ENCODE peak calls at places on chromosome 6, in nine cellular contexts. B, A, Q, S, Z, Y, T, M and I are unnamed samples.

GRCh38 chr6:34190504-34191122 is 44.7 kb upstream of the GRM4 start:
- DNase-seq in B (no peak), A (no peak), Q (no peak), S (no peak), Z (no peak), Y (no peak), T (no peak), M (no peak), I (no peak)

GRCh38 chr6:34912715-34913464 is 23.8 kb downstream of the ANKS1A start:
- DNase-seq in B (no peak), A (peak), Q (peak), S (peak), Z (no peak), Y (no peak), T (no peak), M (peak), I (peak)

GRCh38 chr6:129233458-129234134 is 350.7 kb downstream of the LAMA2 start:
- DNase-seq in B (no peak), A (no peak), Q (no peak), S (no peak), Z (no peak), Y (no peak), T (no peak), M (no peak), I (no peak)

GRCh38 chr6:47854996-47855395 is 73.2 kb downstream of the OPN5 start:
- DNase-seq in B (no peak), A (no peak), Q (no peak), S (no peak), Z (no peak), Y (no peak), T (no peak), M (no peak), I (no peak)

GRCh38 chr6:151690768-151691562 is 116.5 kb upstream of the ESR1 start:
- DNase-seq in B (no peak), A (peak), Q (no peak), S (peak), Z (no peak), Y (peak), T (no peak), M (peak), I (peak)

GRCh38 chr6:127058027-127058426 is 60.4 kb upstream of the RSPO3 start:
- DNase-seq in B (no peak), A (peak), Q (no peak), S (peak), Z (no peak), Y (no peak), T (no peak), M (peak), I (no peak)

GRCh38 chr6:53309059-53309896 is 39.5 kb downstream of the ELOVL5 start:
- DNase-seq in B (no peak), A (no peak), Q (no peak), S (peak), Z (no peak), Y (no peak), T (no peak), M (peak), I (no peak)

GRCh38 chr6:2976571-2977085 is 5.3 kb upstream of the SERPINB6 start:
- DNase-seq in B (no peak), A (peak), Q (no peak), S (peak), Z (no peak), Y (no peak), T (no peak), M (peak), I (no peak)

GRCh38 chr6:157364705-157365104 is 16.3 kb upstream of the ZDHHC14 start:
- DNase-seq in B (no peak), A (no peak), Q (no peak), S (no peak), Z (no peak), Y (no peak), T (no peak), M (peak), I (no peak)

GRCh38 chr6:89940225-89941027 is 46.2 kb downstream of the GJA10 start:
- DNase-seq in B (peak), A (peak), Q (peak), S (peak), Z (no peak), Y (peak), T (peak), M (peak), I (peak)

GRCh38 chr6:22043284-22043962 is 253.4 kb downstream of the PRL start:
- DNase-seq in B (no peak), A (peak), Q (no peak), S (peak), Z (no peak), Y (no peak), T (no peak), M (peak), I (no peak)

GRCh38 chr6:33716379-33716778 is 4.9 kb upstream of the UQCC2 start:
- DNase-seq in B (no peak), A (peak), Q (no peak), S (peak), Z (no peak), Y (no peak), T (no peak), M (no peak), I (no peak)

GRCh38 chr6:79158856-79159516 is 75.5 kb downstream of the HMGN3 start:
- DNase-seq in B (no peak), A (peak), Q (no peak), S (peak), Z (no peak), Y (no peak), T (no peak), M (no peak), I (no peak)

GRCh38 chr6:24667378-24667803 is 514 bp downstream of the ACOT13 start:
- DNase-seq in B (no peak), A (no peak), Q (no peak), S (peak), Z (no peak), Y (no peak), T (no peak), M (no peak), I (no peak)

GRCh38 chr6:166402582-166403277 is 20.0 kb upstream of the MPC1 start:
- DNase-seq in B (no peak), A (peak), Q (no peak), S (no peak), Z (no peak), Y (no peak), T (no peak), M (no peak), I (no peak)

GRCh38 chr6:10837009-10837691 is 1.2 kb downstream of the MAK start:
- DNase-seq in B (no peak), A (peak), Q (no peak), S (peak), Z (no peak), Y (peak), T (no peak), M (peak), I (no peak)

GRCh38 chr6:120230008-120230407 is 880.4 kb upstream of the MAN1A1 start:
- DNase-seq in B (no peak), A (no peak), Q (no peak), S (no peak), Z (no peak), Y (no peak), T (no peak), M (no peak), I (no peak)

GRCh38 chr6:90095145-90095544 is 200.9 kb downstream of the GJA10 start:
- DNase-seq in B (no peak), A (no peak), Q (peak), S (no peak), Z (no peak), Y (no peak), T (no peak), M (no peak), I (no peak)

GRCh38 chr6:87909849-87910248 is 137.8 kb upstream of the SPACA1 start:
- DNase-seq in B (no peak), A (peak), Q (no peak), S (peak), Z (no peak), Y (no peak), T (no peak), M (peak), I (no peak)

GRCh38 chr6:452301-453067 is 60.9 kb downstream of the IRF4 start:
- DNase-seq in B (no peak), A (no peak), Q (no peak), S (no peak), Z (no peak), Y (no peak), T (no peak), M (no peak), I (no peak)

GRCh38 chr6:96626749-96627353 is 63.9 kb downstream of the FHL5 start:
- DNase-seq in B (no peak), A (peak), Q (peak), S (peak), Z (no peak), Y (no peak), T (no peak), M (peak), I (no peak)

GRCh38 chr6:33995046-33995872 is 150.6 kb downstream of the GRM4 start:
- DNase-seq in B (no peak), A (no peak), Q (no peak), S (no peak), Z (no peak), Y (no peak), T (no peak), M (no peak), I (no peak)

GRCh38 chr6:148760568-148761531 is 14.0 kb downstream of the UST start:
- DNase-seq in B (peak), A (peak), Q (peak), S (peak), Z (no peak), Y (peak), T (peak), M (peak), I (no peak)